ENCODE peak calls at places on chromosomes 7 and 10, in eight cellular contexts. M is AG04450; L is stimulated activated CD8-positive, alpha-beta memory T cell treated with anti-CD3 and anti-CD28 coated beads, Interleukin-7, amount 100 ng/mL, for 48 hours; A is effector memory CD4-positive, alpha-beta T cell; H is posterior cingulate gyrus; B is activated naive CD4-positive, alpha-beta T cell; D is germinal center; S is glomerular endothelial cell. P is an unnamed sample.

GRCh38 chr7:22443370-22444180 is 56.4 kb downstream of the STEAP1B start:
- DNase-seq in S (peak; percentile 75), L (no peak), M (no peak), H (no peak), B (no peak), D (no peak), A (no peak), P (no peak)

GRCh38 chr10:114967071-114967470 is 29.1 kb downstream of the TRUB1 start:
- DNase-seq in D (no peak), B (no peak), H (no peak), M (peak; percentile 27), L (no peak), S (peak; percentile 27), A (no peak), P (no peak)

GRCh38 chr7:131948434-131949053 is 392.1 kb upstream of the PODXL start:
- DNase-seq in H (no peak), L (no peak), A (no peak), M (no peak), B (no peak), S (no peak), D (no peak), P (peak; percentile 49)

GRCh38 chr10:47348661-47349470 is 703 bp downstream of the RBP3 start:
- DNase-seq in B (no peak), H (no peak), M (no peak), S (no peak), A (no peak), L (no peak), D (no peak), P (no peak)

GRCh38 chr10:94193466-94193924 is 169.2 kb downstream of the NOC3L start:
- DNase-seq in B (no peak), A (no peak), L (no peak), S (no peak), D (no peak), H (no peak), M (peak; percentile 58), P (no peak)

GRCh38 chr7:107850671-107851070 is 40.3 kb upstream of the DLD start:
- DNase-seq in S (no peak), D (no peak), A (no peak), B (no peak), H (no peak), M (no peak), L (no peak), P (no peak)

GRCh38 chr10:60660625-60661024 is 117.7 kb upstream of the CDK1 start:
- DNase-seq in B (no peak), D (no peak), L (no peak), S (no peak), M (no peak), H (no peak), A (no peak), P (no peak)

GRCh38 chr7:86320341-86320740 is 323.4 kb upstream of the GRM3 start:
- DNase-seq in A (no peak), M (no peak), B (no peak), H (no peak), S (no peak), L (no peak), D (no peak), P (no peak)

GRCh38 chr10:133274751-133275682 is 1.7 kb downstream of the ADAM8 start:
- DNase-seq in D (peak; percentile 75), S (no peak), A (peak; percentile 81), L (no peak), M (no peak), H (no peak), B (peak; percentile 53), P (peak; percentile 59)

GRCh38 chr10:102647433-102648268 is 3.4 kb downstream of the TRIM8 start:
- DNase-seq in L (no peak), D (peak; percentile 61), B (no peak), A (no peak), S (no peak), H (no peak), M (no peak), P (no peak)

GRCh38 chr10:24451325-24451820 is 242.4 kb downstream of the KIAA1217 start:
- DNase-seq in L (no peak), S (no peak), B (no peak), A (no peak), H (no peak), D (no peak), M (no peak), P (no peak)

GRCh38 chr7:4073052-4073451 is 609.0 kb upstream of the FOXK1 start:
- DNase-seq in D (no peak), M (no peak), S (no peak), B (no peak), L (no peak), A (no peak), H (no peak), P (no peak)

GRCh38 chr7:140006600-140006999 is 56.2 kb downstream of the PARP12 start:
- DNase-seq in L (no peak), D (no peak), S (no peak), H (no peak), M (no peak), A (no peak), B (no peak), P (no peak)

GRCh38 chr7:73363225-73364005 is 35.5 kb downstream of the FKBP6 start:
- DNase-seq in B (no peak), S (no peak), A (no peak), M (no peak), D (no peak), L (no peak), H (no peak), P (no peak)

P was measured in SJCRH30.